ENCODE peak calls at places on chromosomes 11 and 22, in ten cellular contexts. One of them, this sample, is unnamed.

GRCh38 chr22:29197096-29197495 is 8.6 kb upstream of the EMID1 start:
- DNase-seq in cardiac muscle cell: no peak
- DNase-seq in EH: no peak
- DNase-seq in renal cortical epithelial cell: no peak
- DNase-seq in ELF-1: no peak
- DNase-seq in dermis blood vessel endothelial cell: no peak
- DNase-seq in activated gamma-delta T cell treated with Interleukin-2 at 50 U/mL for 16 hours: no peak
- DNase-seq in T follicular helper cell: no peak
- DNase-seq in stimulated activated CD4-positive, alpha-beta T cell treated with anti-CD3 and anti-CD28 coated beads, Interleukin-4, amount 100 ng/mL, for 48 hours: no peak
- DNase-seq in kidney epithelial cell: no peak
- DNase-seq in this sample: no peak

GRCh38 chr11:35477871-35478270 is 47.5 kb downstream of the PAMR1 start:
- DNase-seq in activated gamma-delta T cell treated with Interleukin-2 at 50 U/mL for 16 hours: no peak
- DNase-seq in stimulated activated CD4-positive, alpha-beta T cell treated with anti-CD3 and anti-CD28 coated beads, Interleukin-4, amount 100 ng/mL, for 48 hours: no peak
- DNase-seq in renal cortical epithelial cell: no peak
- DNase-seq in dermis blood vessel endothelial cell: no peak
- DNase-seq in T follicular helper cell: no peak
- DNase-seq in cardiac muscle cell: no peak
- DNase-seq in kidney epithelial cell: no peak
- DNase-seq in EH: no peak
- DNase-seq in ELF-1: peak
- DNase-seq in this sample: no peak

GRCh38 chr11:12092714-12093113 is 17.7 kb upstream of the MICAL2 start:
- DNase-seq in T follicular helper cell: no peak
- DNase-seq in activated gamma-delta T cell treated with Interleukin-2 at 50 U/mL for 16 hours: no peak
- DNase-seq in ELF-1: peak
- DNase-seq in dermis blood vessel endothelial cell: no peak
- DNase-seq in kidney epithelial cell: no peak
- DNase-seq in stimulated activated CD4-positive, alpha-beta T cell treated with anti-CD3 and anti-CD28 coated beads, Interleukin-4, amount 100 ng/mL, for 48 hours: no peak
- DNase-seq in EH: no peak
- DNase-seq in cardiac muscle cell: no peak
- DNase-seq in renal cortical epithelial cell: no peak
- DNase-seq in this sample: no peak

GRCh38 chr22:32548039-32548438 is 73.4 kb downstream of the FBXO7 start:
- DNase-seq in cardiac muscle cell: no peak
- DNase-seq in kidney epithelial cell: no peak
- DNase-seq in stimulated activated CD4-positive, alpha-beta T cell treated with anti-CD3 and anti-CD28 coated beads, Interleukin-4, amount 100 ng/mL, for 48 hours: no peak
- DNase-seq in T follicular helper cell: no peak
- DNase-seq in activated gamma-delta T cell treated with Interleukin-2 at 50 U/mL for 16 hours: no peak
- DNase-seq in dermis blood vessel endothelial cell: no peak
- DNase-seq in EH: no peak
- DNase-seq in ELF-1: no peak
- DNase-seq in renal cortical epithelial cell: no peak
- DNase-seq in this sample: no peak

GRCh38 chr11:70278994-70279393 is 8.5 kb downstream of the PPFIA1 start:
- DNase-seq in dermis blood vessel endothelial cell: no peak
- DNase-seq in ELF-1: no peak
- DNase-seq in stimulated activated CD4-positive, alpha-beta T cell treated with anti-CD3 and anti-CD28 coated beads, Interleukin-4, amount 100 ng/mL, for 48 hours: no peak
- DNase-seq in activated gamma-delta T cell treated with Interleukin-2 at 50 U/mL for 16 hours: no peak
- DNase-seq in cardiac muscle cell: no peak
- DNase-seq in EH: no peak
- DNase-seq in renal cortical epithelial cell: no peak
- DNase-seq in T follicular helper cell: no peak
- DNase-seq in kidney epithelial cell: no peak
- DNase-seq in this sample: no peak

GRCh38 chr22:20267441-20268288 is 453 bp downstream of the RTN4R start:
- DNase-seq in renal cortical epithelial cell: no peak
- DNase-seq in dermis blood vessel endothelial cell: no peak
- DNase-seq in ELF-1: no peak
- DNase-seq in T follicular helper cell: no peak
- DNase-seq in cardiac muscle cell: no peak
- DNase-seq in kidney epithelial cell: no peak
- DNase-seq in EH: no peak
- DNase-seq in stimulated activated CD4-positive, alpha-beta T cell treated with anti-CD3 and anti-CD28 coated beads, Interleukin-4, amount 100 ng/mL, for 48 hours: no peak
- DNase-seq in activated gamma-delta T cell treated with Interleukin-2 at 50 U/mL for 16 hours: no peak
- DNase-seq in this sample: peak

GRCh38 chr11:111378773-111379499 is at the start of gene POU2AF1:
- DNase-seq in T follicular helper cell: peak
- DNase-seq in stimulated activated CD4-positive, alpha-beta T cell treated with anti-CD3 and anti-CD28 coated beads, Interleukin-4, amount 100 ng/mL, for 48 hours: peak
- DNase-seq in cardiac muscle cell: peak
- DNase-seq in kidney epithelial cell: no peak
- DNase-seq in ELF-1: no peak
- DNase-seq in renal cortical epithelial cell: no peak
- DNase-seq in EH: peak
- DNase-seq in dermis blood vessel endothelial cell: no peak
- DNase-seq in activated gamma-delta T cell treated with Interleukin-2 at 50 U/mL for 16 hours: peak
- DNase-seq in this sample: no peak

GRCh38 chr11:75795276-75796090 is 19.5 kb upstream of the UVRAG start:
- DNase-seq in kidney epithelial cell: no peak
- DNase-seq in cardiac muscle cell: no peak
- DNase-seq in dermis blood vessel endothelial cell: no peak
- DNase-seq in ELF-1: no peak
- DNase-seq in T follicular helper cell: no peak
- DNase-seq in stimulated activated CD4-positive, alpha-beta T cell treated with anti-CD3 and anti-CD28 coated beads, Interleukin-4, amount 100 ng/mL, for 48 hours: no peak
- DNase-seq in EH: peak
- DNase-seq in renal cortical epithelial cell: no peak
- DNase-seq in activated gamma-delta T cell treated with Interleukin-2 at 50 U/mL for 16 hours: no peak
- DNase-seq in this sample: peak

GRCh38 chr11:17831883-17832282 is 97.3 kb downstream of the KCNC1 start:
- DNase-seq in EH: no peak
- DNase-seq in renal cortical epithelial cell: no peak
- DNase-seq in kidney epithelial cell: no peak
- DNase-seq in T follicular helper cell: no peak
- DNase-seq in cardiac muscle cell: no peak
- DNase-seq in stimulated activated CD4-positive, alpha-beta T cell treated with anti-CD3 and anti-CD28 coated beads, Interleukin-4, amount 100 ng/mL, for 48 hours: no peak
- DNase-seq in activated gamma-delta T cell treated with Interleukin-2 at 50 U/mL for 16 hours: no peak
- DNase-seq in dermis blood vessel endothelial cell: no peak
- DNase-seq in ELF-1: no peak
- DNase-seq in this sample: no peak

GRCh38 chr22:42519544-42520237 is at the start of gene RRP7A:
- DNase-seq in dermis blood vessel endothelial cell: peak
- DNase-seq in cardiac muscle cell: peak
- DNase-seq in T follicular helper cell: peak
- DNase-seq in ELF-1: peak
- DNase-seq in stimulated activated CD4-positive, alpha-beta T cell treated with anti-CD3 and anti-CD28 coated beads, Interleukin-4, amount 100 ng/mL, for 48 hours: peak
- DNase-seq in renal cortical epithelial cell: peak
- DNase-seq in EH: peak
- DNase-seq in kidney epithelial cell: no peak
- DNase-seq in activated gamma-delta T cell treated with Interleukin-2 at 50 U/mL for 16 hours: peak
- DNase-seq in this sample: peak

GRCh38 chr11:37124384-37124783 is 526.3 kb upstream of the RAG2 start:
- DNase-seq in kidney epithelial cell: no peak
- DNase-seq in dermis blood vessel endothelial cell: no peak
- DNase-seq in cardiac muscle cell: peak
- DNase-seq in T follicular helper cell: no peak
- DNase-seq in renal cortical epithelial cell: no peak
- DNase-seq in activated gamma-delta T cell treated with Interleukin-2 at 50 U/mL for 16 hours: no peak
- DNase-seq in stimulated activated CD4-positive, alpha-beta T cell treated with anti-CD3 and anti-CD28 coated beads, Interleukin-4, amount 100 ng/mL, for 48 hours: no peak
- DNase-seq in ELF-1: no peak
- DNase-seq in EH: no peak
- DNase-seq in this sample: peak

GRCh38 chr11:23732026-23732425 is 764.8 kb upstream of the LUZP2 start:
- DNase-seq in kidney epithelial cell: peak
- DNase-seq in stimulated activated CD4-positive, alpha-beta T cell treated with anti-CD3 and anti-CD28 coated beads, Interleukin-4, amount 100 ng/mL, for 48 hours: no peak
- DNase-seq in cardiac muscle cell: no peak
- DNase-seq in renal cortical epithelial cell: no peak
- DNase-seq in activated gamma-delta T cell treated with Interleukin-2 at 50 U/mL for 16 hours: no peak
- DNase-seq in EH: peak
- DNase-seq in ELF-1: peak
- DNase-seq in T follicular helper cell: no peak
- DNase-seq in dermis blood vessel endothelial cell: no peak
- DNase-seq in this sample: no peak

GRCh38 chr11:22466809-22467208 is 128.6 kb downstream of the SLC17A6 start:
- DNase-seq in dermis blood vessel endothelial cell: no peak
- DNase-seq in cardiac muscle cell: peak
- DNase-seq in activated gamma-delta T cell treated with Interleukin-2 at 50 U/mL for 16 hours: no peak
- DNase-seq in stimulated activated CD4-positive, alpha-beta T cell treated with anti-CD3 and anti-CD28 coated beads, Interleukin-4, amount 100 ng/mL, for 48 hours: no peak
- DNase-seq in EH: peak
- DNase-seq in kidney epithelial cell: peak
- DNase-seq in renal cortical epithelial cell: peak
- DNase-seq in ELF-1: peak
- DNase-seq in T follicular helper cell: no peak
- DNase-seq in this sample: peak

GRCh38 chr11:2844996-2845395 is 40.6 kb downstream of the CDKN1C start:
- DNase-seq in stimulated activated CD4-positive, alpha-beta T cell treated with anti-CD3 and anti-CD28 coated beads, Interleukin-4, amount 100 ng/mL, for 48 hours: no peak
- DNase-seq in T follicular helper cell: no peak
- DNase-seq in kidney epithelial cell: no peak
- DNase-seq in renal cortical epithelial cell: no peak
- DNase-seq in EH: no peak
- DNase-seq in cardiac muscle cell: no peak
- DNase-seq in dermis blood vessel endothelial cell: no peak
- DNase-seq in ELF-1: no peak
- DNase-seq in activated gamma-delta T cell treated with Interleukin-2 at 50 U/mL for 16 hours: no peak
- DNase-seq in this sample: no peak

GRCh38 chr11:109552376-109552775 is 130.4 kb downstream of the C11orf87 start:
- DNase-seq in renal cortical epithelial cell: no peak
- DNase-seq in ELF-1: no peak
- DNase-seq in T follicular helper cell: no peak
- DNase-seq in stimulated activated CD4-positive, alpha-beta T cell treated with anti-CD3 and anti-CD28 coated beads, Interleukin-4, amount 100 ng/mL, for 48 hours: no peak
- DNase-seq in activated gamma-delta T cell treated with Interleukin-2 at 50 U/mL for 16 hours: no peak
- DNase-seq in kidney epithelial cell: no peak
- DNase-seq in dermis blood vessel endothelial cell: no peak
- DNase-seq in EH: peak
- DNase-seq in cardiac muscle cell: peak
- DNase-seq in this sample: no peak

GRCh38 chr11:14969922-14970323 is 2.2 kb downstream of the CALCA start:
- DNase-seq in renal cortical epithelial cell: no peak
- DNase-seq in kidney epithelial cell: no peak
- DNase-seq in ELF-1: peak
- DNase-seq in cardiac muscle cell: peak
- DNase-seq in EH: peak
- DNase-seq in stimulated activated CD4-positive, alpha-beta T cell treated with anti-CD3 and anti-CD28 coated beads, Interleukin-4, amount 100 ng/mL, for 48 hours: peak
- DNase-seq in dermis blood vessel endothelial cell: peak
- DNase-seq in T follicular helper cell: peak
- DNase-seq in activated gamma-delta T cell treated with Interleukin-2 at 50 U/mL for 16 hours: no peak
- DNase-seq in this sample: peak

GRCh38 chr22:25076281-25076680 is 123.4 kb upstream of the CRYBB3 start:
- DNase-seq in ELF-1: no peak
- DNase-seq in stimulated activated CD4-positive, alpha-beta T cell treated with anti-CD3 and anti-CD28 coated beads, Interleukin-4, amount 100 ng/mL, for 48 hours: no peak
- DNase-seq in activated gamma-delta T cell treated with Interleukin-2 at 50 U/mL for 16 hours: peak
- DNase-seq in EH: no peak
- DNase-seq in kidney epithelial cell: no peak
- DNase-seq in T follicular helper cell: no peak
- DNase-seq in renal cortical epithelial cell: no peak
- DNase-seq in cardiac muscle cell: no peak
- DNase-seq in dermis blood vessel endothelial cell: no peak
- DNase-seq in this sample: no peak

GRCh38 chr11:96263361-96263763 is 79.6 kb downstream of the MAML2 start:
- DNase-seq in cardiac muscle cell: peak
- DNase-seq in EH: peak
- DNase-seq in kidney epithelial cell: no peak
- DNase-seq in stimulated activated CD4-positive, alpha-beta T cell treated with anti-CD3 and anti-CD28 coated beads, Interleukin-4, amount 100 ng/mL, for 48 hours: no peak
- DNase-seq in ELF-1: no peak
- DNase-seq in T follicular helper cell: no peak
- DNase-seq in renal cortical epithelial cell: peak
- DNase-seq in dermis blood vessel endothelial cell: peak
- DNase-seq in activated gamma-delta T cell treated with Interleukin-2 at 50 U/mL for 16 hours: no peak
- DNase-seq in this sample: peak

GRCh38 chr11:59822989-59823566 is 12.5 kb upstream of the MRPL16 start:
- DNase-seq in T follicular helper cell: no peak
- DNase-seq in EH: peak
- DNase-seq in cardiac muscle cell: peak
- DNase-seq in dermis blood vessel endothelial cell: peak
- DNase-seq in kidney epithelial cell: peak
- DNase-seq in stimulated activated CD4-positive, alpha-beta T cell treated with anti-CD3 and anti-CD28 coated beads, Interleukin-4, amount 100 ng/mL, for 48 hours: no peak
- DNase-seq in ELF-1: no peak
- DNase-seq in renal cortical epithelial cell: peak
- DNase-seq in activated gamma-delta T cell treated with Interleukin-2 at 50 U/mL for 16 hours: peak
- DNase-seq in this sample: peak

GRCh38 chr11:2194877-2195755 is 23.5 kb upstream of the TH start:
- DNase-seq in T follicular helper cell: no peak
- DNase-seq in EH: peak
- DNase-seq in stimulated activated CD4-positive, alpha-beta T cell treated with anti-CD3 and anti-CD28 coated beads, Interleukin-4, amount 100 ng/mL, for 48 hours: peak
- DNase-seq in ELF-1: peak
- DNase-seq in activated gamma-delta T cell treated with Interleukin-2 at 50 U/mL for 16 hours: peak
- DNase-seq in kidney epithelial cell: no peak
- DNase-seq in cardiac muscle cell: peak
- DNase-seq in renal cortical epithelial cell: no peak
- DNase-seq in dermis blood vessel endothelial cell: peak
- DNase-seq in this sample: peak

GRCh38 chr11:73715551-73715950 is 45.3 kb downstream of the RAB6A start:
- DNase-seq in T follicular helper cell: no peak
- DNase-seq in stimulated activated CD4-positive, alpha-beta T cell treated with anti-CD3 and anti-CD28 coated beads, Interleukin-4, amount 100 ng/mL, for 48 hours: no peak
- DNase-seq in cardiac muscle cell: no peak
- DNase-seq in kidney epithelial cell: no peak
- DNase-seq in dermis blood vessel endothelial cell: no peak
- DNase-seq in EH: no peak
- DNase-seq in ELF-1: no peak
- DNase-seq in renal cortical epithelial cell: no peak
- DNase-seq in activated gamma-delta T cell treated with Interleukin-2 at 50 U/mL for 16 hours: no peak
- DNase-seq in this sample: no peak

GRCh38 chr22:32720924-32721323 is 80.6 kb upstream of the TIMP3 start:
- DNase-seq in ELF-1: no peak
- DNase-seq in kidney epithelial cell: no peak
- DNase-seq in activated gamma-delta T cell treated with Interleukin-2 at 50 U/mL for 16 hours: no peak
- DNase-seq in renal cortical epithelial cell: no peak
- DNase-seq in cardiac muscle cell: peak
- DNase-seq in stimulated activated CD4-positive, alpha-beta T cell treated with anti-CD3 and anti-CD28 coated beads, Interleukin-4, amount 100 ng/mL, for 48 hours: no peak
- DNase-seq in EH: peak
- DNase-seq in T follicular helper cell: no peak
- DNase-seq in dermis blood vessel endothelial cell: no peak
- DNase-seq in this sample: peak

GRCh38 chr22:33563568-33563967 is 356.7 kb downstream of the LARGE1 start:
- DNase-seq in dermis blood vessel endothelial cell: no peak
- DNase-seq in EH: no peak
- DNase-seq in renal cortical epithelial cell: no peak
- DNase-seq in cardiac muscle cell: no peak
- DNase-seq in ELF-1: no peak
- DNase-seq in T follicular helper cell: no peak
- DNase-seq in stimulated activated CD4-positive, alpha-beta T cell treated with anti-CD3 and anti-CD28 coated beads, Interleukin-4, amount 100 ng/mL, for 48 hours: no peak
- DNase-seq in activated gamma-delta T cell treated with Interleukin-2 at 50 U/mL for 16 hours: no peak
- DNase-seq in kidney epithelial cell: no peak
- DNase-seq in this sample: no peak

This sample was measured in kidney tubule cell.